ENCODE peak calls at places on chromosome 1, in five cellular contexts. F, K, W, D and U are unnamed samples.
A peak's percentile ranks its signal among the peaks of the same experiment; 100 is the strongest.

GRCh38 chr1:65235867-65236805 is 73.2 kb upstream of the DNAJC6 start:
- DNase-seq in F (no peak), K (no peak), W (peak; percentile 37), D (no peak), U (no peak)

GRCh38 chr1:44707112-44707881 is 23.7 kb downstream of the RNU5D-1 start:
- DNase-seq in F (no peak), K (no peak), W (peak; percentile 70), D (no peak), U (no peak)

GRCh38 chr1:110524311-110525249 is 5.6 kb upstream of the KCNA10 start:
- DNase-seq in F (no peak), K (no peak), W (peak; percentile 49), D (no peak), U (no peak)

GRCh38 chr1:181475580-181475979 is 7.7 kb upstream of the CACNA1E start:
- DNase-seq in F (no peak), K (no peak), W (no peak), D (no peak), U (no peak)

GRCh38 chr1:86750530-86750929 is 46.2 kb downstream of the SH3GLB1 start:
- DNase-seq in F (no peak), K (no peak), W (no peak), D (no peak), U (no peak)

GRCh38 chr1:177517556-177517955 is 346.8 kb downstream of the BRINP2 start:
- DNase-seq in F (no peak), K (no peak), W (no peak), D (no peak), U (no peak)

GRCh38 chr1:95364546-95364945 is 130.5 kb downstream of the RWDD3 start:
- DNase-seq in F (no peak), K (no peak), W (no peak), D (no peak), U (no peak)

GRCh38 chr1:55441474-55441873 is 226.3 kb upstream of the USP24 start:
- DNase-seq in F (no peak), K (no peak), W (no peak), D (no peak), U (no peak)

GRCh38 chr1:25804244-25804963 is 4.4 kb downstream of the SELENON start:
- DNase-seq in F (no peak), K (no peak), W (no peak), D (no peak), U (no peak)

GRCh38 chr1:55725378-55725777 is 510.2 kb upstream of the USP24 start:
- DNase-seq in F (no peak), K (no peak), W (peak; percentile 52), D (no peak), U (no peak)

GRCh38 chr1:214414691-214415090 is 133.7 kb downstream of the SMYD2 start:
- DNase-seq in F (no peak), K (no peak), W (no peak), D (no peak), U (no peak)

GRCh38 chr1:38061290-38061689 is 14.7 kb upstream of the POU3F1 start:
- DNase-seq in F (no peak), K (no peak), W (no peak), D (no peak), U (no peak)

GRCh38 chr1:231951399-231951798 is 324.8 kb downstream of the DISC1 start:
- DNase-seq in F (no peak), K (no peak), W (no peak), D (no peak), U (no peak)

GRCh38 chr1:4668738-4669700 is 14.6 kb downstream of the AJAP1 start:
- DNase-seq in F (no peak), K (no peak), W (peak; percentile 48), D (no peak), U (no peak)

GRCh38 chr1:91591175-91591968 is 90.7 kb downstream of the CDC7 start:
- DNase-seq in F (no peak), K (no peak), W (no peak), D (no peak), U (no peak)

GRCh38 chr1:199701731-199702130 is 325.8 kb upstream of the NR5A2 start:
- DNase-seq in F (no peak), K (no peak), W (no peak), D (no peak), U (no peak)

GRCh38 chr1:207027221-207027777 is 5.3 kb downstream of the C1orf116 start:
- DNase-seq in F (no peak), K (no peak), W (peak; percentile 88), D (no peak), U (peak; percentile 56)

GRCh38 chr1:157485793-157486192 is 66.5 kb downstream of the FCRL5 start:
- DNase-seq in F (no peak), K (no peak), W (no peak), D (no peak), U (no peak)

GRCh38 chr1:70486676-70487470 is 75.8 kb downstream of the CTH start:
- DNase-seq in F (peak; percentile 69), K (no peak), W (no peak), D (peak; percentile 19), U (no peak)

GRCh38 chr1:14339288-14339687 is 259.2 kb upstream of the KAZN start:
- DNase-seq in F (no peak), K (no peak), W (no peak), D (no peak), U (no peak)

GRCh38 chr1:175918364-175918801 is 175.0 kb upstream of the TNR start:
- DNase-seq in F (no peak), K (no peak), W (no peak), D (no peak), U (no peak)

GRCh38 chr1:186923434-186923833 is 94.7 kb downstream of the PLA2G4A start:
- DNase-seq in F (no peak), K (no peak), W (no peak), D (no peak), U (no peak)

GRCh38 chr1:202237052-202237451 is 43.5 kb downstream of the LGR6 start:
- DNase-seq in F (no peak), K (no peak), W (peak; percentile 79), D (no peak), U (no peak)

GRCh38 chr1:67723620-67724019 is 38.6 kb downstream of the GADD45A start:
- DNase-seq in F (no peak), K (no peak), W (no peak), D (no peak), U (no peak)

GRCh38 chr1:21899972-21900371 is 37.1 kb downstream of the HSPG2 start:
- DNase-seq in F (peak; percentile 48), K (no peak), W (no peak), D (no peak), U (no peak)

GRCh38 chr1:66542811-66543767 is 9.1 kb downstream of the SGIP1 start:
- DNase-seq in F (peak; percentile 52), K (no peak), W (peak; percentile 17), D (peak; percentile 47), U (no peak)

GRCh38 chr1:239792157-239792556 is 299.5 kb upstream of the FMN2 start:
- DNase-seq in F (no peak), K (no peak), W (peak; percentile 38), D (no peak), U (no peak)

DNA sequence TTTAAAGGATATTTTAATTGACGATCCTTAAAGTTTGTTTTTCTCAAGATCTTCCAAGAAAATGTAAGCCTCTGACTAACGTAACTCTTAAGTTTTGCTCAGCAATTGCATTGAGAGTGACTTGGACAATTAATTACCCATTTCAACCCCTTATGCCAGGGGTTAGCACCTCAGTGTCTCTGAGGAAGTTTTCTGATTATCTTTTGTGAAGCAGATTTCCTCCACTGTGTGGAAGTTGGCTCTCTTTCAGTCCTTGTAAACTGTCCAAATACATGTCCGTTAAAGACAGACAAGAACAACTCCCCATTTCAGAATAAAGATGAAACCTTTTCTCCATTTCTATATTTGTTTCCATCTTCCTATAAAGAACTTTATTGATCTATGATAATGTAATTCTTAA is 296.4 kb upstream of the FMN2 start:
- DNase-seq in F (no peak), K (no peak), W (no peak), D (no peak), U (no peak)
- TF ChIP-seq POLR2A in F (no peak), K (no peak), W (no peak), D (no peak), U (no peak)

GRCh38 chr1:39395357-39395831 is 96.0 kb upstream of the BMP8A start:
- DNase-seq in F (no peak), K (no peak), W (peak; percentile 79), D (no peak), U (no peak)

GRCh38 chr1:39394598-39394997 is 96.8 kb upstream of the BMP8A start:
- DNase-seq in F (no peak), K (no peak), W (no peak), D (no peak), U (no peak)

GRCh38 chr1:39396671-39397070 is 94.8 kb upstream of the BMP8A start:
- DNase-seq in F (no peak), K (no peak), W (no peak), D (no peak), U (no peak)

GRCh38 chr1:39397487-39397886 is 93.9 kb upstream of the BMP8A start:
- DNase-seq in F (no peak), K (no peak), W (no peak), D (no peak), U (no peak)

GRCh38 chr1:39398278-39399010 is 93.0 kb upstream of the BMP8A start:
- DNase-seq in F (peak; percentile 50), K (no peak), W (peak; percentile 93), D (peak; percentile 67), U (peak; percentile 81)
- H3K4me1 ChIP-seq in F (peaks cover 17% of the 10 kb centered on the region), K (peaks cover 61% of the 10 kb centered on the region), W (peaks cover 69% of the 10 kb centered on the region), D (peaks cover 37% of the 10 kb centered on the region), U (peaks cover 70% of the 10 kb centered on the region)

GRCh38 chr1:155192346-155193274 is 15.1 kb downstream of the THBS3 start:
- DNase-seq in F (peak; percentile 44), K (no peak), W (no peak), D (no peak), U (peak; percentile 80)
- TF ChIP-seq POLR2A in F (peak; percentile 10), K (no peak), W (no peak), D (no peak), U (peak; percentile 85)

GRCh38 chr1:9341301-9341845 is 48.7 kb downstream of the SPSB1 start:
- DNase-seq in F (no peak), K (no peak), W (no peak), D (no peak), U (no peak)
- H3K4me1 ChIP-seq in F (peaks cover 10% of the 10 kb centered on the region), K (peaks cover 84% of the 10 kb centered on the region), W (peaks cover 27% of the 10 kb centered on the region), D (peaks cover 17% of the 10 kb centered on the region), U (peaks cover 35% of the 10 kb centered on the region)

DNA sequence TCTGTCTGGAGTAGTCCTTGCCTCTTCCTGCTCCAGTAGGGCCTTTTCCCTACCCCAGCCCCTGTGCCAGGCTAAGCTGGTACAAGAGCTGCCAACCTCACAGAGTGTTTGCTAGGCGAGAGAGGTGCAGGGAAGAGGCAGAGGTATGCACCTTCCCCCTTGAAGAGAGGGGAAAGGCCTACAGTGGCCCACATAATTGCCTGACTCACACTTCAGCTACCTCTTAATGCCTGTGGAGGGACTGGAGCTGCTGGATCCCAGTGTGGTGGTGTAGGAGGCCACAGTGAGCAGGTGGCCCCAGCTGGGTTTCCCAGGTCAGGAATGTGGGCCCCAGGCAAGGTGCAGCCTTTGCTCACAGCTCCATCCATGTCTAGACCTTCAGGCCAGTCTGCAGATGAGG is 3.3 kb upstream of the CCDC28B start:
- DNase-seq in F (no peak), K (no peak), W (no peak), D (no peak), U (no peak)
- TF ChIP-seq POLR2A in F (no peak), K (no peak), W (no peak), D (no peak), U (no peak)

GRCh38 chr1:151713044-151713443 is 3.6 kb downstream of the CELF3 start:
- DNase-seq in F (no peak), K (no peak), W (no peak), D (no peak), U (no peak)
- H3K4me1 ChIP-seq in F (no peaks in the 10 kb centered on the region), K (peaks cover 17% of the 10 kb centered on the region), W (peaks cover 27% of the 10 kb centered on the region), D (peaks cover 8% of the 10 kb centered on the region), U (peaks cover 12% of the 10 kb centered on the region)